ENCODE peak calls at places on chromosomes 1 and 21, in five cellular contexts. X is CD8-positive, alpha-beta T cell; T is natural killer cell; R is GM12865; S is adrenal gland. M is an unnamed sample.

GRCh38 chr1:167627865-167628641 is 2.0 kb upstream of the RCSD1 start:
- DNase-seq in X (peak), T (peak), R (peak), S (no peak), M (peak)

GRCh38 chr1:64654519-64655341 is 90.1 kb upstream of the RAVER2 start:
- DNase-seq in X (no peak), T (no peak), R (no peak), S (peak), M (no peak)

GRCh38 chr1:225763815-225764548 is 13.6 kb upstream of the SRP9 start:
- DNase-seq in X (no peak), T (no peak), R (peak), S (peak), M (no peak)

GRCh38 chr1:159985456-159985855 is 31.4 kb upstream of the SLAMF9 start:
- DNase-seq in X (no peak), T (no peak), R (no peak), S (no peak), M (no peak)

GRCh38 chr21:22597660-22598255 is 1599.5 kb downstream of the NCAM2 start:
- DNase-seq in X (no peak), T (no peak), R (no peak), S (no peak), M (no peak)

GRCh38 chr1:29392486-29393450 is 156.4 kb downstream of the PTPRU start:
- DNase-seq in X (no peak), T (no peak), R (no peak), S (no peak), M (no peak)

GRCh38 chr1:2972011-2972878 is 49.0 kb upstream of the ACTRT2 start:
- DNase-seq in X (no peak), T (peak), R (no peak), S (no peak), M (peak)

GRCh38 chr1:86779308-86780191 is 75.2 kb downstream of the SH3GLB1 start:
- DNase-seq in X (no peak), T (no peak), R (no peak), S (no peak), M (no peak)

GRCh38 chr1:113291777-113292659 is 98.3 kb upstream of the MAGI3 start:
- DNase-seq in X (no peak), T (no peak), R (no peak), S (no peak), M (no peak)

GRCh38 chr1:212566522-212567479 is 41.8 kb upstream of the ATF3 start:
- DNase-seq in X (no peak), T (peak), R (peak), S (peak), M (no peak)

GRCh38 chr21:38507374-38507942 is 9.2 kb upstream of the ERG start:
- DNase-seq in X (no peak), T (no peak), R (no peak), S (no peak), M (no peak)

GRCh38 chr1:58898739-58899580 is 115.1 kb upstream of the JUN start:
- DNase-seq in X (no peak), T (no peak), R (no peak), S (peak), M (no peak)

GRCh38 chr1:23188434-23188884 is 19.8 kb upstream of the LUZP1 start:
- DNase-seq in X (no peak), T (no peak), R (no peak), S (no peak), M (no peak)

GRCh38 chr1:9246215-9246614 is 11.6 kb downstream of the H6PD start:
- DNase-seq in X (no peak), T (no peak), R (no peak), S (no peak), M (no peak)

GRCh38 chr1:222099746-222100145 is 357.9 kb upstream of the DUSP10 start:
- DNase-seq in X (no peak), T (no peak), R (no peak), S (no peak), M (no peak)

GRCh38 chr1:101290119-101290921 is 53.5 kb downstream of the S1PR1 start:
- DNase-seq in X (no peak), T (no peak), R (peak), S (no peak), M (no peak)

GRCh38 chr1:101285922-101286568 is 49.2 kb downstream of the S1PR1 start:
- DNase-seq in X (no peak), T (no peak), R (no peak), S (no peak), M (no peak)

GRCh38 chr1:101291562-101292035 is 54.8 kb downstream of the S1PR1 start:
- DNase-seq in X (no peak), T (no peak), R (peak), S (peak), M (no peak)

GRCh38 chr1:101290922-101291561 is 54.2 kb downstream of the S1PR1 start:
- DNase-seq in X (no peak), T (no peak), R (peak), S (no peak), M (no peak)

DNA sequence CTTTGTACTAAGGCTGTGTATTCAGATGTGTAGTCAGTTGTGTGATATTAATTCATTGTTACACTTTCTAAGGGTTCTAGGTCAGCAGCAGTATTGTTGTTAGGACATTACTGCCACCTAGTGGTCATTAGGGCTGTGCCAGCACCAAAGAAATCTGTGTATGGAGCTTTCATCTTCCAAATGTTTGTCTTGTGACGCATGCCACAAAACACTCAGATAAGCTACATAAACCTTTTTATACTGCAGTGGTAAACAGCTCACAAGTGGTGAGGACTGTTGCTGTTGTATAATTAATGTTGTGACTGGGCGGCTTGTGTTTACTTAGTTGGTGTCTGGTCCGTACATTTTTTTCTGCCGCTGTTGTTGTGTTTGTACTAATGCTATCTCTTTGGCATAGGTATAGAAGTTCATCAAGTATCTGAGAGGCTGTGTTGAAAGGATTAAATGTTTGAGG is 51.7 kb downstream of the S1PR1 start:
- DNase-seq in X (peak), T (no peak), R (peak), S (peak), M (no peak)
- TF ChIP-seq CTCF in X (peak), T (peak), R (peak), S (peak), M (peak)

GRCh38 chr1:200053639-200054038 is 26.1 kb downstream of the NR5A2 start:
- DNase-seq in X (no peak), T (no peak), R (no peak), S (no peak), M (no peak)
- TF ChIP-seq CTCF in X (no peak), T (no peak), R (no peak), S (no peak), M (no peak)

GRCh38 chr1:90007979-90008404 is 13.1 kb downstream of the ZNF326 start:
- DNase-seq in X (no peak), T (no peak), R (no peak), S (no peak), M (no peak)
- TF ChIP-seq CTCF in X (no peak), T (no peak), R (no peak), S (no peak), M (no peak)

GRCh38 chr1:17992800-17993199 is 114.8 kb upstream of the IGSF21 start:
- DNase-seq in X (no peak), T (no peak), R (no peak), S (no peak), M (no peak)
- TF ChIP-seq CTCF in X (no peak), T (no peak), R (no peak), S (no peak), M (no peak)

DNA sequence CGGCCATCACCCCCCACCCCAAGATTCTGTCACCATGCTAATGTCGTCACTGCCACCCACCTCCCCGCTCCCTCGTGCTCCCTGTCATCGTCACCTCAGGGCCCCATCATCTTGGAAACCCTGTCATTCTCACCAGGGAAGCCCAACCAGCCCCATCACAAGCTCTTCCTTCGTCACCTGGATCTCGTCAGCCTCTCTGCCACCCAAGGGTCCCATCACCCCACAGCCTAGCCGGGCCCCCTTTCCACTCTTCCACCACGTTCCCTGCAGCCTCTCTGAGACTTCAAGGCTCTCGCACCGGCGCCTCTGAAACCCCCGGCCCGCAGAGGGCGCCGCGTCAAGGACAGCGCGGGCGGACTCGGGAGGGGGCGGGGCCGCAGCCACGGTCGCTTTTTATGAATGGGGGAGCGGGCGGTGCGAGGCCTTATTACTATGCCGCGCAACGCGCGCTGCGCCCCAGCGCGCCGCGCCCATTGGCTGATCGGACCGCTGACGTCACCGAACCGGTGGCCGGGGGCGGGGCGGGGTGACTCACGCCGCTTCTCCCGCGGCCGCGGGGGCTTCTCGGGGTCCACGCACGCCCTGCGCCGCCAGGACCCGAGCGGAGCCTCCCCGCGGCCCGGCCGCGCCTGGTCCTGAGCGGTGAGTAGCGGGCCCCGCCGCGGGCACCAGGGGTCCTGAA is at the start of gene GPR3:
- DNase-seq in X (peak), T (peak), R (peak), S (peak), M (peak)
- TF ChIP-seq CTCF in X (peak), T (peak), R (peak), S (peak), M (no peak)

DNA sequence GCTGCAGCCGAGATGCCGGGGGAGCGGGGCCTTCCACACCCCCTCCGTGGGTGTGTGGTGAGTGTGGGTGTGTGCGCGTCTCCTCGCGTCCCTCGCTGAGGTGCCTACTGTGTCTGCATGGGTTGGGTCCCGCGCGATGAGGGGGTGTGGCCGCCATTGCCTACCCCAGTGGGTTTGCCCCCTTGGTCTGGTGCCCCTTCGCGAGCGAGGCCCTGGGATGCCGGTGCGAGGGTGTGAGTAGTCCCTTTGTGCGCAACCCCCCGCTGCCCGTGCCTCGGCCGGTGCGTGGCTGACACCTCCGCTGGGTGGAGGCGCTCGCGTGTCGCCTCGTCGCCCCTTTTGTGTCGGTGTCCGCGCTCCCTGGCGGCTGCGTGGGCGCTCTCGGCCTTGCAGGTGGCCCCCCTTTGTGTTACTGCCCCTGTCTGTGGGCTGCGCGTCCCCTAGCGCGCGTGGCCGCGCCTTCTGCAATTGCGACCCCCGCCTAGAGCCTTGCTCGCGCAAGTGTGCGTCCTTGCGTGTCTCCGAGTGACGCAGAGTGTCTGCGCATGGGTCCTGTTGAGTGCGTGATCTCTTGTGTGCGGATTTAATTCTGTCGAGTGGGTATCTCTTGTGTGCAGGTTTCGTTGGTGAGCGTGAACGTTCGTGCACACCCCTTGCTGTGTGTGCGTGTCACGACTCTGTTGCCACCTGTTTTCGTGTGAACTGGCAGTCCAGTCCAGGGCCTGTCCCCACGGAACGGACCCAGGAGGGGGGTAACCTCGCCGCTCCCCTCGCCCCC is 552 bp downstream of the TTC3 start:
- DNase-seq in X (peak), T (no peak), R (peak), S (peak), M (peak)
- TF ChIP-seq CTCF in X (no peak), T (no peak), R (peak), S (no peak), M (no peak)

DNA sequence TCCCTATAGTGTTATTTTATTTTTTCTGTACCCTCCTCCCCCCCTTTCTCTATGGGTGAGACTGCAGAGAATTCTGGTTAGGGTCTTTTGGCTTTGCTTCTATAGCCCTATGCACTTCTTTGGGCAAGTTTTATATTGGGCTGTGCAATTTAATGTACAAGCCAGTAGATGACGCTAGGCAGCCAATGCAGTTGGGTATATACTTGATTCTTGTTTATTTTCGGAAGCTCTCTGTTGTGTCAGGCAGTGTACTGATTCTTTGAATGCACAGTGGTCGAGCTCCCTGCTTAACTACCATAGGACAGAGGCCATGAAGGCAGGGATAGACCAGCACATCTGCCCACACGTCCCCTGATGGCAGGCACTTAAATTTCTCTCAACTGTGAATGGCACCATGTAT is 34.1 kb upstream of the GPR52 start:
- DNase-seq in X (no peak), T (no peak), R (no peak), S (peak), M (no peak)
- TF ChIP-seq CTCF in X (no peak), T (no peak), R (no peak), S (peak), M (no peak)

GRCh38 chr1:161033751-161034150 is 5.0 kb downstream of the TSTD1 start:
- DNase-seq in X (no peak), T (no peak), R (no peak), S (no peak), M (no peak)

GRCh38 chr1:161039154-161039545 is 386 bp upstream of the TSTD1 start:
- DNase-seq in X (no peak), T (no peak), R (no peak), S (no peak), M (no peak)

GRCh38 chr1:161037661-161038522 is 872 bp downstream of the TSTD1 start:
- DNase-seq in X (no peak), T (no peak), R (no peak), S (no peak), M (no peak)

GRCh38 chr1:161039546-161039945 is 782 bp upstream of the TSTD1 start:
- DNase-seq in X (no peak), T (no peak), R (no peak), S (no peak), M (no peak)

DNA sequence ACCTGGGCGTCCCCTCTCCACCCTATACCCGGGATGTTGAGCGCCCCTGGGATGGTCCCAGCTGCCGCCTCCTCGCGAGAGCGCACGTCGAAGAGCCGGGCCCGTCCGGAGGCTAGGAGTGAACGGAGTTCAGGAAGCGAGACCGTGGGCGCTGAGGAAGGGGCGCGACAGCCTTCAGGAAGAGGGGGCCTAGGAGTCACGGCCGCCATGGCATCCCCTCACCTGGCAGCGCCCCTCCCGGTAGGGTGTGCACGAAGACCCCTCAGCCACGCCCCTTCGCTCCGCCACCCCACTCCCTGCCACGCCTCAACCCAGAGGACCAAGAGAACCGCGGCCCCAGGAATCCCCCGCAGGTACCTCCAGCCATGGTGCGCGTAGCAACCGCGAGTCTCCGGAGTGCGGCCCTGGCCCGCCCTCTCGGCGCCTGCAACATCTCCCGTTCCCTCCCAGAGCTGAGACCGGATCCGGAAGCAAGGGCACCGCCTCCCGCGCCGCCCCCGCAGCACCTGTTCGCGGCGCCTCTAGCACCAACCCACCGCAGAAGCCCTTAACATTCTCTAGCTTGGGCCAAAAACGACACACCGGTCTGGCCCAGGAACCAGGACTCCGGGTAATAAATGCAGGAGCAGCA is at the start of gene TSTD1:
- DNase-seq in X (peak), T (peak), R (peak), S (peak), M (peak)
- TF ChIP-seq CTCF in X (no peak), T (no peak), R (peak), S (no peak), M (no peak)